ENCODE peak calls at places on chromosome 15, in six cellular contexts. One of them, this sample, is unnamed.

GRCh38 chr15:93179072-93179471 is 90.1 kb upstream of the RGMA start:
- DNase-seq in K562: no peak
- DNase-seq in H1: no peak
- DNase-seq in GM12878: peak
- DNase-seq in HepG2: no peak
- DNase-seq in GM12892: no peak
- DNase-seq in this sample: no peak

GRCh38 chr15:29638781-29639180 is 183.5 kb downstream of the TJP1 start:
- DNase-seq in K562: no peak
- DNase-seq in H1: no peak
- DNase-seq in GM12878: no peak
- DNase-seq in HepG2: peak
- DNase-seq in GM12892: no peak
- DNase-seq in this sample: no peak

GRCh38 chr15:89490550-89491315 is 5.7 kb downstream of the RHCG start:
- DNase-seq in K562: no peak
- DNase-seq in H1: no peak
- DNase-seq in GM12878: no peak
- DNase-seq in HepG2: no peak
- DNase-seq in GM12892: no peak
- DNase-seq in this sample: no peak

GRCh38 chr15:72778796-72779195 is 4.8 kb downstream of the ADPGK start:
- DNase-seq in K562: no peak
- DNase-seq in H1: no peak
- DNase-seq in GM12878: no peak
- DNase-seq in HepG2: no peak
- DNase-seq in GM12892: no peak
- DNase-seq in this sample: no peak

GRCh38 chr15:87604857-87605446 is 651.6 kb downstream of the NTRK3 start:
- DNase-seq in K562: peak
- DNase-seq in H1: no peak
- DNase-seq in GM12878: no peak
- DNase-seq in HepG2: no peak
- DNase-seq in GM12892: peak
- DNase-seq in this sample: peak

GRCh38 chr15:40066531-40066930 is 27.6 kb upstream of the SRP14 start:
- DNase-seq in K562: no peak
- DNase-seq in H1: no peak
- DNase-seq in GM12878: no peak
- DNase-seq in HepG2: no peak
- DNase-seq in GM12892: no peak
- DNase-seq in this sample: no peak

GRCh38 chr15:68019814-68020525 is 34.1 kb upstream of the PIAS1 start:
- DNase-seq in K562: no peak
- DNase-seq in H1: no peak
- DNase-seq in GM12878: no peak
- DNase-seq in HepG2: no peak
- DNase-seq in GM12892: no peak
- DNase-seq in this sample: no peak

GRCh38 chr15:95129589-95129988 is 898.2 kb downstream of the MCTP2 start:
- DNase-seq in K562: no peak
- DNase-seq in H1: no peak
- DNase-seq in GM12878: no peak
- DNase-seq in HepG2: no peak
- DNase-seq in GM12892: no peak
- DNase-seq in this sample: no peak

GRCh38 chr15:65368646-65369045 is 9.2 kb downstream of the IGDCC3 start:
- DNase-seq in K562: no peak
- DNase-seq in H1: no peak
- DNase-seq in GM12878: no peak
- DNase-seq in HepG2: no peak
- DNase-seq in GM12892: no peak
- DNase-seq in this sample: no peak

GRCh38 chr15:79130535-79131130 is 40.1 kb upstream of the RASGRF1 start:
- DNase-seq in K562: peak
- DNase-seq in H1: no peak
- DNase-seq in GM12878: no peak
- DNase-seq in HepG2: no peak
- DNase-seq in GM12892: no peak
- DNase-seq in this sample: no peak

GRCh38 chr15:63448261-63448660 is 56.1 kb upstream of the USP3 start:
- DNase-seq in K562: no peak
- DNase-seq in H1: no peak
- DNase-seq in GM12878: no peak
- DNase-seq in HepG2: no peak
- DNase-seq in GM12892: no peak
- DNase-seq in this sample: no peak

GRCh38 chr15:63450884-63451225 is 53.5 kb upstream of the USP3 start:
- DNase-seq in K562: no peak
- DNase-seq in H1: no peak
- DNase-seq in GM12878: no peak
- DNase-seq in HepG2: no peak
- DNase-seq in GM12892: no peak
- DNase-seq in this sample: no peak

GRCh38 chr15:63447277-63447676 is 57.1 kb upstream of the USP3 start:
- DNase-seq in K562: no peak
- DNase-seq in H1: no peak
- DNase-seq in GM12878: no peak
- DNase-seq in HepG2: no peak
- DNase-seq in GM12892: no peak
- DNase-seq in this sample: no peak

GRCh38 chr15:63452552-63453136 is 51.7 kb upstream of the USP3 start:
- DNase-seq in K562: no peak
- DNase-seq in H1: no peak
- DNase-seq in GM12878: no peak
- DNase-seq in HepG2: no peak
- DNase-seq in GM12892: no peak
- DNase-seq in this sample: no peak

GRCh38 chr15:63449711-63450110 is 54.7 kb upstream of the USP3 start:
- DNase-seq in K562: no peak
- DNase-seq in H1: no peak
- DNase-seq in GM12878: no peak
- DNase-seq in HepG2: no peak
- DNase-seq in GM12892: no peak
- DNase-seq in this sample: no peak
- TF ChIP-seq POLR2A in K562: no peak
- TF ChIP-seq POLR2A in H1: no peak
- TF ChIP-seq POLR2A in GM12878: no peak
- TF ChIP-seq POLR2A in HepG2: no peak
- TF ChIP-seq POLR2A in GM12892: no peak
- TF ChIP-seq POLR2A in this sample: no peak

DNA sequence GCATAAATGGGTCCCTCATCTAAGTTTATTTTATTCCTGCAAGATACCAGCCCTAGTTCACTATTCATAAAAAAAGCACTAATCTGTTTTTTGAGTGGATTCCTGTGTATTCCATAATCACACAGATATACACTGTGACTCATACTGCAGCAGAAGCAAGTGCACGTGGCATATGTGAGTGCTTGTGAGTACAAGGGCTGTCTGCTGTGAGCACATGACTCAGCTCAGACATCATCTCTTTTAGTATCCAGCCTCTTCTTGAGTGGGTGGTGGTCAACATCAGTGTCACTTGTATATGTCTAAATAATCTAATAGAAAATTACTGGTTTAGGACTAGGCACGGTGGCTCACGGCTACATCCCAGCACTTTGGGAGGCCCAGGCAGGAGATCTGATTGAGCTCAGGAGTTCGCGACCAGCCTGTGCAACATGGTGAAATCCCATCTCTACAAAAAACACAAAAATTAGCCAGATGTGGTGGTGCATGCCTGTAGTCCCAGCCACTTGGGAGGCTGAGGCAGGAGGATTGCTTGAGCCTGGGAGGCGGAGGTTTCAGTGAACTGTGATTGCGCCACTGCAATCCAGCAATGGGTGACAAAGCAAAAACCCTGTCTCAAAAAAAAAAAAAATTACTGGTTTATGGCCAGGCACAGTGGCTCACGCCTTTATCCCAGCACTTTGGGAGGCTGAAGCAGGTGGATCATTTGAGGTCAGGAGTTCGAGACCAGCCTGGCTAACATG is 49.8 kb downstream of the NIPA2 start:
- DNase-seq in K562: no peak
- DNase-seq in H1: no peak
- DNase-seq in GM12878: no peak
- DNase-seq in HepG2: no peak
- DNase-seq in GM12892: no peak
- DNase-seq in this sample: no peak
- TF ChIP-seq TAF1 in K562: no peak
- TF ChIP-seq TAF1 in H1: no peak
- TF ChIP-seq TAF1 in GM12878: no peak
- TF ChIP-seq TAF1 in HepG2: no peak
- TF ChIP-seq TAF1 in GM12892: no peak
- TF ChIP-seq TAF1 in this sample: no peak

GRCh38 chr15:31326729-31327673 is at the start of gene KLF13:
- DNase-seq in K562: peak
- DNase-seq in H1: no peak
- DNase-seq in GM12878: no peak
- DNase-seq in HepG2: no peak
- DNase-seq in GM12892: peak
- DNase-seq in this sample: no peak
- TF ChIP-seq POLR2A in K562: no peak
- TF ChIP-seq POLR2A in H1: no peak
- TF ChIP-seq POLR2A in GM12878: peak
- TF ChIP-seq POLR2A in HepG2: no peak
- TF ChIP-seq POLR2A in GM12892: no peak
- TF ChIP-seq POLR2A in this sample: no peak

GRCh38 chr15:62896380-62896866 is 146.1 kb upstream of the TPM1 start:
- DNase-seq in K562: no peak
- DNase-seq in H1: no peak
- DNase-seq in GM12878: no peak
- DNase-seq in HepG2: peak
- DNase-seq in GM12892: no peak
- DNase-seq in this sample: no peak
- TF ChIP-seq TAF1 in K562: no peak
- TF ChIP-seq TAF1 in H1: no peak
- TF ChIP-seq TAF1 in GM12878: no peak
- TF ChIP-seq TAF1 in HepG2: no peak
- TF ChIP-seq TAF1 in GM12892: no peak
- TF ChIP-seq TAF1 in this sample: no peak

GRCh38 chr15:42577514-42578031 is 2.2 kb downstream of the STARD9 start:
- DNase-seq in K562: no peak
- DNase-seq in H1: no peak
- DNase-seq in GM12878: no peak
- DNase-seq in HepG2: no peak
- DNase-seq in GM12892: no peak
- DNase-seq in this sample: no peak

GRCh38 chr15:42576776-42577175 is 1.4 kb downstream of the STARD9 start:
- DNase-seq in K562: no peak
- DNase-seq in H1: no peak
- DNase-seq in GM12878: no peak
- DNase-seq in HepG2: no peak
- DNase-seq in GM12892: no peak
- DNase-seq in this sample: no peak

GRCh38 chr15:42576040-42576594 is 711 bp downstream of the STARD9 start:
- DNase-seq in K562: no peak
- DNase-seq in H1: no peak
- DNase-seq in GM12878: no peak
- DNase-seq in HepG2: no peak
- DNase-seq in GM12892: no peak
- DNase-seq in this sample: no peak

GRCh38 chr15:42578984-42579537 is 3.7 kb downstream of the STARD9 start:
- DNase-seq in K562: no peak
- DNase-seq in H1: no peak
- DNase-seq in GM12878: no peak
- DNase-seq in HepG2: no peak
- DNase-seq in GM12892: no peak
- DNase-seq in this sample: no peak

DNA sequence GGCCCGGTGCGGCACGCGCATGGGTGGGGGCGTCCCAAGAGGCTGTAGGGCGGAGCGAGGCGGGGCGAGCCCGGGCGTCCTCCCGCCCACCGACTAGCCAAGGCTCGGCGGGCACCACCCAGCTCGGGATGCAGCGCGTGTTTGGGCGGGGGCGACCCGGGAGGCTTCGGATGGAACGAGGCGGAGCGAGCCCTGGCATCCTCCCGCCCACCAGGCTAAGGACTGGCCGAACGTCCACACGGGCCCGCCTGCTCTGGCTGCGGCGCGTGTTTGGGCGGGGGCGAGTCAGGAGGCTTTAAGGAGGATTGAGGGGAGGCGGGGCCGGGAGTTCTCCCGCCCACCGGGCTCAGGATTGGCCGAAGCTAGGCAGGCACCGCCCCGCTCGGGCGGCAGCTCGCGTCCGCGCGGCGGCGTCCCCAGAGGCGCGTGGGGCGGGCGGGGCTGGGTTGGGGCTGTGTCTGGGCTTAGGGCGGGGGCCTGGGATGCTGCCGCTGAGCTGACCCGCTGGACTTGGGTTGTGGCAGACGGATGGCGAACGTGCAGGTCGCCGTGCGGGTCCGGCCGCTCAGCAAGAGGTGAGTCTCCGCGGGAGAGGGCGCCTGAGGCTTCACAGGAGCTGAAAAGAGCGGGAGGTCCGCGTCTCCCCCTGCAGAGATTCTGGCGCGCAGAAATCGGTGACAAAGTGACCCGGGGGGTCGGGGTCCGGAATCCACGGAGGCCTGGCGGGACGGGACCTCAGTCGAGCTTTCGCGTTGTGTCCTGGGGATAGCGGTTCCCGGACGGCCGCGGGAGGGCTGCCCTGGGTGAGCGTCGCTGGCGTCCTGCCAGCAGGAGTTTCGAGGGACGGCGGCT is at the start of gene STARD9:
- DNase-seq in K562: peak
- DNase-seq in H1: peak
- DNase-seq in GM12878: peak
- DNase-seq in HepG2: peak
- DNase-seq in GM12892: peak
- DNase-seq in this sample: peak
- TF ChIP-seq POLR2A in K562: peak
- TF ChIP-seq POLR2A in H1: no peak
- TF ChIP-seq POLR2A in GM12878: peak
- TF ChIP-seq POLR2A in HepG2: peak
- TF ChIP-seq POLR2A in GM12892: peak
- TF ChIP-seq POLR2A in this sample: peak

This sample was measured in GM12891.